ENCODE peak calls at places on chromosomes 13 and 19, in four cellular contexts. S, A, N and G are unnamed samples.

GRCh38 chr13:33884506-33885221 is 66.7 kb downstream of the RFC3 start:
- DNase-seq in N (no peak), A (no peak), S (peak), G (no peak)

GRCh38 chr13:67827992-67828391 is 597.9 kb upstream of the PCDH9 start:
- DNase-seq in N (no peak), A (no peak), S (no peak), G (no peak)

GRCh38 chr19:56837492-56837891 is 3.0 kb downstream of the PEG3 start:
- DNase-seq in S (peak), N (peak), A (no peak), G (peak)

GRCh38 chr19:6066661-6067646 is 43.3 kb downstream of the RFX2 start:
- DNase-seq in N (no peak), S (peak), A (peak), G (peak)

GRCh38 chr13:52949744-52950143 is 78.9 kb upstream of the OLFM4 start:
- DNase-seq in N (no peak), A (no peak), S (no peak), G (no peak)

GRCh38 chr13:19519049-19519448 is 42.3 kb downstream of the TPTE2 start:
- DNase-seq in S (no peak), A (no peak), N (no peak), G (no peak)

GRCh38 chr13:97234742-97235141 is 12.6 kb downstream of the MBNL2 start:
- DNase-seq in S (no peak), A (no peak), N (no peak), G (no peak)

GRCh38 chr19:45511074-45511473 is 3.8 kb downstream of the VASP start:
- DNase-seq in A (no peak), S (no peak), N (no peak), G (no peak)

GRCh38 chr19:45585158-45585577 is 566 bp upstream of the OPA3 start:
- DNase-seq in N (no peak), A (no peak), S (no peak), G (no peak)

GRCh38 chr13:99464441-99464949 is 36.8 kb upstream of the TM9SF2 start:
- DNase-seq in N (no peak), S (no peak), A (peak), G (no peak)

GRCh38 chr19:16587031-16588023 is 15.1 kb upstream of the SLC35E1 start:
- DNase-seq in N (peak), S (no peak), A (no peak), G (no peak)

GRCh38 chr19:35911790-35912189 is 3.7 kb upstream of the TYROBP start:
- DNase-seq in S (no peak), N (peak), A (no peak), G (no peak)

GRCh38 chr13:48583859-48584311 is 51.0 kb upstream of the RCBTB2 start:
- DNase-seq in N (no peak), S (no peak), A (no peak), G (no peak)

GRCh38 chr13:27054760-27055159 is 116.9 kb downstream of the USP12 start:
- DNase-seq in S (no peak), A (no peak), N (no peak), G (no peak)

GRCh38 chr13:43232866-43233265 is 209.5 kb downstream of the DNAJC15 start:
- DNase-seq in S (no peak), N (no peak), A (peak), G (no peak)

GRCh38 chr19:47253467-47253881 is 2.9 kb upstream of the CCDC9 start:
- DNase-seq in A (peak), N (no peak), S (no peak), G (peak)

GRCh38 chr19:16368385-16369305 is 44.0 kb downstream of the KLF2 start:
- DNase-seq in S (no peak), A (no peak), N (peak), G (no peak)

GRCh38 chr13:84588023-84588422 is 705.7 kb upstream of the SLITRK1 start:
- DNase-seq in S (no peak), N (no peak), A (no peak), G (no peak)

GRCh38 chr13:24036115-24036514 is 124.4 kb upstream of the SPATA13 start:
- DNase-seq in A (no peak), N (no peak), S (no peak), G (no peak)

DNA sequence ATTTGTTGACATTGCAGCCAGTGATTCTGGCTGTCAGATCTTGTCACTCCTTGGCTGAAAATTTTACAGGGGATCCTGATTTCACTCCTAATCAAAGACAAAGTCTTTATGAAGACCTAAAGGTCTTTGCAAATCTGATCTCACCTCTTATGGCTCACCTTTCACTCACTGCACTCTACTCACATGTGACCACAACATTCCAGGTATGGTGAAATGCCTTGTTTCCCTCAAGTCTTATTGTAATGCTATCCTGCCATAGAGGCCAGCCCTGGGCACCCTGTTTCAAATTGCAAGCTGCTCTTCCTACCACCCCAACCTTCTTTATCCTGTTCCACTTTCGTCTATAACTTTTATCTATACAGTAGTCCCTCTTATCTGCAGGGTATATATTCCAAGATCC is 200.1 kb downstream of the NDFIP2 start:
- DNase-seq in S (no peak), A (no peak), N (no peak), G (no peak)
- H3K4me3 ChIP-seq in S (no peak), A (no peak), N (no peak), G (no peak)

GRCh38 chr19:941292-942132 is 15.7 kb downstream of the ARID3A start:
- DNase-seq in S (no peak), N (no peak), A (no peak), G (no peak)
- H3K4me3 ChIP-seq in S (peak), N (peak), A (peak), G (no peak)

DNA sequence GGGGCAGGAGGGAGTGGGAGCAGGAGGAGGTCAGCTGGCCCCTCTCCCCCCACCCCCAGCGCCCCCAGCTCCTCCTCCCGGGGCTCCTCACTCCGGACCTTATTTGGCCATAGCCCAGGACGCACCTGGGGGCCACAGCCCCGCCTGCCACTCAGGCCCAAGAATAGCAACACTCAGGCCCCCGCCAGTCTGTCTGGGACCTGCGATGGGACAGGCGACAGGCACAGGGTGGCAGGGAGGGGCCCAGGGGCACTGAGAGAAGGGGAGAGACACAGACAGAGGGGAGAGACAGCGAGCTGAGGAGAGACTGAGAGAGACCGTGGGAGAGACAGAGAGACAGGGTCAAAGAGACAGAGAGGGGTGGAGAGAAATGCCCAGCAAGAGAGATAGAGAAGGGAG is 10.2 kb downstream of the JOSD2 start:
- DNase-seq in A (no peak), N (peak), S (no peak), G (no peak)
- H3K4me3 ChIP-seq in A (no peak), N (no peak), S (no peak), G (peak)

GRCh38 chr13:39601636-39602035 is 1.4 kb downstream of the LHFPL6 start:
- DNase-seq in A (no peak), N (no peak), S (no peak), G (no peak)
- H3K4me3 ChIP-seq in A (peak), N (peak), S (no peak), G (peak)